ENCODE peak calls at places on chromosomes 7 and 10, in eight cellular contexts. K is M059J; D is dorsolateral prefrontal cortex; Q is iPS-NIHi11; U is SJSA1; N is T-helper 2 cell; G is ELR; M is stimulated activated CD8-positive, alpha-beta memory T cell treated with anti-CD3 and anti-CD28 coated beads, Interleukin-15, amount 100 ng/mL, for 4 hours. T is an unnamed sample.

GRCh38 chr10:92734288-92734687 is 44.5 kb downstream of the HHEX start:
- DNase-seq in K (no peak), G (no peak), D (no peak), Q (no peak), N (no peak), U (no peak), M (no peak), T (no peak)

GRCh38 chr7:124369310-124369709 is 336.4 kb upstream of the TMEM229A start:
- DNase-seq in K (no peak), M (no peak), D (no peak), Q (no peak), G (no peak), N (no peak), U (no peak), T (no peak)

GRCh38 chr7:19558527-19558926 is 150.3 kb downstream of the POLR1F start:
- DNase-seq in Q (no peak), N (no peak), K (peak; percentile 65), M (no peak), G (peak; percentile 85), U (peak; percentile 39), D (no peak), T (no peak)

GRCh38 chr10:5497948-5498730 is 1.2 kb downstream of the CALML5 start:
- DNase-seq in N (no peak), Q (no peak), G (no peak), K (no peak), M (no peak), U (no peak), D (peak; percentile 20), T (no peak)

GRCh38 chr10:51269816-51270215 is 195.5 kb downstream of the PRKG1 start:
- DNase-seq in M (no peak), D (no peak), N (no peak), G (no peak), Q (no peak), K (peak; percentile 66), U (no peak), T (no peak)

GRCh38 chr7:51274955-51275354 is 41.7 kb downstream of the COBL start:
- DNase-seq in D (no peak), U (no peak), M (no peak), G (no peak), N (no peak), K (no peak), Q (no peak), T (no peak)

GRCh38 chr7:47979145-47979831 is at the start of gene HUS1:
- DNase-seq in D (peak; percentile 88), M (peak; percentile 80), K (peak; percentile 90), Q (peak; percentile 95), U (peak; percentile 82), G (peak; percentile 93), N (peak; percentile 97), T (peak; percentile 68)

GRCh38 chr10:122072491-122072890 is 83.5 kb downstream of the TACC2 start:
- DNase-seq in M (no peak), N (no peak), U (no peak), Q (no peak), D (no peak), G (no peak), K (no peak), T (no peak)

GRCh38 chr7:16504019-16504418 is 22.6 kb upstream of the LRRC72 start:
- DNase-seq in M (no peak), G (peak; percentile 24), N (no peak), U (peak; percentile 93), Q (no peak), D (no peak), K (peak; percentile 62), T (no peak)

GRCh38 chr10:80709879-80710278 is 172.2 kb downstream of the SH2D4B start:
- DNase-seq in D (no peak), G (no peak), N (no peak), U (no peak), M (no peak), Q (no peak), K (no peak), T (no peak)

GRCh38 chr10:18377898-18378297 is 237.7 kb downstream of the CACNB2 start:
- DNase-seq in K (no peak), N (no peak), D (no peak), U (no peak), Q (no peak), M (no peak), G (no peak), T (no peak)

GRCh38 chr7:157307534-157307838 is 29.3 kb upstream of the DNAJB6 start:
- DNase-seq in U (no peak), D (no peak), K (no peak), Q (no peak), G (no peak), M (no peak), N (no peak), T (no peak)

GRCh38 chr10:108791794-108792474 is 1131.4 kb downstream of the XPNPEP1 start:
- DNase-seq in G (peak; percentile 72), U (no peak), D (no peak), K (no peak), M (no peak), N (no peak), Q (no peak), T (no peak)

GRCh38 chr10:108413954-108414353 is 1249.4 kb upstream of the SORCS1 start:
- DNase-seq in D (no peak), M (no peak), Q (no peak), N (no peak), K (no peak), G (no peak), U (no peak), T (no peak)

GRCh38 chr7:102152672-102153585 is 133.7 kb upstream of the SH2B2 start:
- DNase-seq in K (peak; percentile 70), U (no peak), G (peak; percentile 21), D (no peak), N (no peak), M (no peak), Q (peak; percentile 77), T (no peak)

GRCh38 chr7:94400643-94401042 is 5.9 kb downstream of the COL1A2 start:
- DNase-seq in U (no peak), M (no peak), K (no peak), G (peak; percentile 37), N (no peak), Q (no peak), D (no peak), T (no peak)

GRCh38 chr7:5701085-5701914 is 80.2 kb downstream of the RNF216 start:
- DNase-seq in M (peak; percentile 55), U (no peak), G (peak; percentile 53), Q (no peak), D (no peak), N (peak; percentile 84), K (peak; percentile 66), T (no peak)

T was measured in prostate gland.